ENCODE peak calls at places on chromosomes 2 and 18, in ten cellular contexts. R is HEK293T; D is stimulated activated CD8-positive, alpha-beta memory T cell treated with anti-CD3 and anti-CD28 coated beads, Interleukin-7, amount 100 ng/mL, for 1 hour; C is activated CD4-positive, alpha-beta T cell treated with anti-CD3 and anti-CD28 coated beads for 36 hours; W is hepatocyte; Z is retina; P is mucosa of gallbladder; T is GM23248; U is PC-3; Q is stimulated activated CD4-positive, alpha-beta T cell treated with anti-CD3 and anti-CD28 coated beads, Interleukin-15, amount 100 ng/mL, for 24 hours. O is an unnamed sample.
A peak's percentile ranks its signal among the peaks of the same experiment; 100 is the strongest.

GRCh38 chr2:128424806-128425205 is 106.1 kb upstream of the HS6ST1 start:
- DNase-seq in R (no peak), D (no peak), C (no peak), W (no peak), Z (peak; percentile 40), P (no peak), T (peak; percentile 47), U (no peak), Q (no peak), O (peak; percentile 71)

GRCh38 chr2:69579561-69579960 is 64.0 kb downstream of the AAK1 start:
- DNase-seq in R (no peak), D (no peak), C (no peak), W (no peak), Z (no peak), P (no peak), T (peak; percentile 36), U (no peak), Q (no peak), O (no peak)

GRCh38 chr2:98896416-98896815 is 39.6 kb downstream of the CRACDL start:
- DNase-seq in R (no peak), D (no peak), C (no peak), W (no peak), Z (no peak), P (no peak), T (no peak), U (no peak), Q (no peak), O (no peak)

GRCh38 chr2:63057249-63058148 is 6.9 kb downstream of the OTX1 start:
- DNase-seq in R (no peak), D (no peak), C (no peak), W (no peak), Z (peak; percentile 50), P (no peak), T (no peak), U (no peak), Q (peak; percentile 8), O (peak; percentile 6)

GRCh38 chr2:31049913-31050588 is 88.2 kb downstream of the GALNT14 start:
- DNase-seq in R (no peak), D (no peak), C (no peak), W (no peak), Z (no peak), P (peak; percentile 18), T (no peak), U (no peak), Q (no peak), O (no peak)

GRCh38 chr2:152555048-152555447 is 162.2 kb downstream of the PRPF40A start:
- DNase-seq in R (no peak), D (no peak), C (no peak), W (no peak), Z (no peak), P (no peak), T (no peak), U (no peak), Q (no peak), O (no peak)

GRCh38 chr2:49403722-49404507 is 249.6 kb upstream of the FSHR start:
- DNase-seq in R (no peak), D (no peak), C (no peak), W (no peak), Z (no peak), P (no peak), T (no peak), U (no peak), Q (no peak), O (no peak)

GRCh38 chr2:6148887-6149286 is 456.7 kb downstream of the SOX11 start:
- DNase-seq in R (no peak), D (no peak), C (no peak), W (no peak), Z (no peak), P (no peak), T (peak; percentile 2), U (no peak), Q (no peak), O (no peak)

GRCh38 chr2:79447462-79447861 is 65.4 kb upstream of the CTNNA2 start:
- DNase-seq in R (no peak), D (no peak), C (no peak), W (no peak), Z (no peak), P (no peak), T (no peak), U (no peak), Q (no peak), O (no peak)

GRCh38 chr2:158841839-158842238 is 46.7 kb downstream of the DAPL1 start:
- DNase-seq in R (no peak), D (no peak), C (no peak), W (peak; percentile 29), Z (no peak), P (no peak), T (peak; percentile 68), U (no peak), Q (no peak), O (no peak)

GRCh38 chr2:160635488-160635887 is 141.9 kb upstream of the RBMS1 start:
- DNase-seq in R (no peak), D (no peak), C (no peak), W (no peak), Z (no peak), P (no peak), T (peak; percentile 93), U (no peak), Q (no peak), O (no peak)

GRCh38 chr2:102735431-102736130 is 26.2 kb upstream of the TMEM182 start:
- DNase-seq in R (no peak), D (no peak), C (peak; percentile 16), W (peak; percentile 51), Z (no peak), P (no peak), T (no peak), U (no peak), Q (peak; percentile 5), O (peak; percentile 21)

GRCh38 chr18:5444847-5445246 is 99.0 kb downstream of the EPB41L3 start:
- DNase-seq in R (no peak), D (no peak), C (no peak), W (no peak), Z (no peak), P (no peak), T (no peak), U (no peak), Q (no peak), O (no peak)

GRCh38 chr2:156908825-156909224 is 348.7 kb upstream of the GALNT5 start:
- DNase-seq in R (no peak), D (no peak), C (no peak), W (no peak), Z (no peak), P (no peak), T (peak; percentile 82), U (peak; percentile 89), Q (no peak), O (no peak)

GRCh38 chr2:8389373-8390108 is 292.3 kb upstream of the ID2 start:
- DNase-seq in R (no peak), D (no peak), C (no peak), W (peak; percentile 29), Z (no peak), P (no peak), T (peak; percentile 65), U (peak; percentile 63), Q (no peak), O (no peak)

GRCh38 chr2:61151434-61151833 is 10.6 kb upstream of the C2orf74 start:
- DNase-seq in R (no peak), D (no peak), C (no peak), W (no peak), Z (no peak), P (no peak), T (peak; percentile 33), U (peak; percentile 41), Q (no peak), O (no peak)

GRCh38 chr18:74457043-74457742 is at the start of gene DIPK1C:
- DNase-seq in R (peak; percentile 25), D (no peak), C (peak; percentile 16), W (peak; percentile 26), Z (peak; percentile 55), P (no peak), T (peak; percentile 24), U (no peak), Q (peak; percentile 26), O (no peak)

GRCh38 chr2:45169339-45170190 is 160.3 kb upstream of the SIX2 start:
- DNase-seq in R (peak; percentile 30), D (no peak), C (peak; percentile 21), W (peak; percentile 21), Z (peak; percentile 79), P (no peak), T (peak; percentile 58), U (peak; percentile 39), Q (peak; percentile 36), O (peak; percentile 26)

GRCh38 chr2:135154962-135155361 is 102.9 kb downstream of the RAB3GAP1 start:
- DNase-seq in R (no peak), D (no peak), C (no peak), W (no peak), Z (no peak), P (no peak), T (no peak), U (no peak), Q (no peak), O (no peak)

GRCh38 chr2:195595825-195596224 is 61.2 kb upstream of the SLC39A10 start:
- DNase-seq in R (no peak), D (no peak), C (no peak), W (no peak), Z (no peak), P (no peak), T (no peak), U (no peak), Q (no peak), O (no peak)

GRCh38 chr2:113807634-113808196 is 51.3 kb upstream of the SLC35F5 start:
- DNase-seq in R (no peak), D (no peak), C (no peak), W (no peak), Z (no peak), P (no peak), T (no peak), U (peak; percentile 31), Q (no peak), O (no peak)

GRCh38 chr18:74252032-74252380 is 39.8 kb downstream of the CYB5A start:
- DNase-seq in R (no peak), D (no peak), C (peak; percentile 51), W (no peak), Z (no peak), P (no peak), T (peak; percentile 68), U (peak; percentile 24), Q (peak; percentile 36), O (no peak)

GRCh38 chr2:555164-555922 is 121.9 kb downstream of the TMEM18 start:
- DNase-seq in R (no peak), D (no peak), C (no peak), W (no peak), Z (no peak), P (no peak), T (no peak), U (peak; percentile 16), Q (no peak), O (no peak)

GRCh38 chr18:51622676-51623075 is 425.2 kb upstream of the MEX3C start:
- DNase-seq in R (no peak), D (no peak), C (no peak), W (no peak), Z (peak; percentile 64), P (no peak), T (no peak), U (no peak), Q (no peak), O (peak; percentile 49)

GRCh38 chr2:223474893-223475292 is 127.3 kb downstream of the SCG2 start:
- DNase-seq in R (no peak), D (no peak), C (no peak), W (no peak), Z (peak; percentile 22), P (no peak), T (no peak), U (no peak), Q (no peak), O (no peak)

GRCh38 chr2:8412082-8412481 is 269.8 kb upstream of the ID2 start:
- DNase-seq in R (no peak), D (no peak), C (no peak), W (peak; percentile 85), Z (no peak), P (peak; percentile 88), T (peak; percentile 49), U (peak; percentile 25), Q (no peak), O (no peak)

GRCh38 chr2:134372611-134373131 is 118.8 kb downstream of the MGAT5 start:
- DNase-seq in R (no peak), D (no peak), C (no peak), W (peak; percentile 28), Z (no peak), P (no peak), T (peak; percentile 92), U (peak; percentile 56), Q (no peak), O (no peak)

GRCh38 chr2:240796543-240797499 is 23.2 kb downstream of the KIF1A start:
- DNase-seq in R (no peak), D (no peak), C (peak; percentile 3), W (no peak), Z (no peak), P (no peak), T (no peak), U (no peak), Q (no peak), O (no peak)